ENCODE peak calls at places on chromosomes 11 and 22, in five cellular contexts. V is iris pigment epithelial cell, P is T-helper 1 cell, Y is fibroblast of pulmonary artery, U is ELR. Q is an unnamed sample.

GRCh38 chr11:14015711-14016110 is 53.2 kb downstream of the SPON1 start:
- DNase-seq in V (peak), Y (peak), P (no peak), U (peak), Q (no peak)

GRCh38 chr11:118334746-118335145 is 7.8 kb downstream of the CD3D start:
- DNase-seq in U (no peak), V (no peak), P (no peak), Y (no peak), Q (no peak)

GRCh38 chr22:38981659-38982007 is 514 bp upstream of the APOBEC3B start:
- DNase-seq in V (no peak), U (no peak), Y (no peak), P (no peak), Q (no peak)

GRCh38 chr22:27113211-27114030 is 456.0 kb downstream of the MIAT start:
- DNase-seq in U (peak), V (peak), Y (peak), P (peak), Q (no peak)

GRCh38 chr11:106424111-106424510 is 346.6 kb downstream of the AASDHPPT start:
- DNase-seq in P (no peak), U (peak), V (peak), Y (peak), Q (peak)

GRCh38 chr11:10500757-10501684 is 40.0 kb downstream of the RNF141 start:
- DNase-seq in U (no peak), P (no peak), V (no peak), Y (no peak), Q (no peak)

GRCh38 chr11:29627541-29627940 is 389.3 kb downstream of the KCNA4 start:
- DNase-seq in P (no peak), V (no peak), Y (no peak), U (no peak), Q (no peak)

GRCh38 chr11:303359-303758 is 4.0 kb upstream of the IFITM5 start:
- DNase-seq in P (no peak), Y (no peak), U (no peak), V (no peak), Q (no peak)

GRCh38 chr11:78034623-78035022 is 11.5 kb upstream of the KCTD14 start:
- DNase-seq in Y (no peak), U (no peak), V (no peak), P (no peak), Q (no peak)

GRCh38 chr22:46547179-46547882 is 9.9 kb upstream of the CELSR1 start:
- DNase-seq in P (no peak), U (peak), Y (peak), V (peak), Q (no peak)

GRCh38 chr11:131033151-131033651 is 116.9 kb upstream of the SNX19 start:
- DNase-seq in P (no peak), U (peak), Y (peak), V (peak), Q (no peak)

GRCh38 chr11:66476841-66477251 is 3.4 kb upstream of the DPP3 start:
- DNase-seq in U (no peak), P (no peak), V (no peak), Y (no peak), Q (no peak)

GRCh38 chr11:84686726-84687125 is 940.4 kb downstream of the DLG2 start:
- DNase-seq in U (no peak), Y (peak), V (no peak), P (no peak), Q (no peak)

GRCh38 chr22:46661221-46661851 is 41.1 kb downstream of the GRAMD4 start:
- DNase-seq in V (peak), Y (peak), U (peak), P (peak), Q (no peak)

GRCh38 chr11:46210133-46210636 is 67.3 kb upstream of the CREB3L1 start:
- DNase-seq in Y (peak), P (peak), V (peak), U (peak), Q (peak)

GRCh38 chr11:113376156-113376555 is 11.4 kb upstream of the ANKK1 start:
- DNase-seq in P (no peak), V (peak), Y (peak), U (no peak), Q (no peak)

Q was measured in glomerular endothelial cell.